ENCODE peak calls at places on chromosomes 6 and 20, in five cellular contexts. One of them, this sample, is unnamed.

GRCh38 chr6:13877116-13877515 is 47.6 kb upstream of the RNF182 start:
- DNase-seq in neuronal stem cell: no peak
- DNase-seq in adipocyte: peak; percentile 38
- DNase-seq in left ventricle myocardium inferior: no peak
- DNase-seq in cardiac muscle cell: peak; percentile 8
- DNase-seq in this sample: no peak

GRCh38 chr6:12022903-12023522 is 10.9 kb downstream of the HIVEP1 start:
- DNase-seq in neuronal stem cell: no peak
- DNase-seq in adipocyte: no peak
- DNase-seq in left ventricle myocardium inferior: no peak
- DNase-seq in cardiac muscle cell: no peak
- DNase-seq in this sample: no peak

GRCh38 chr20:4084721-4085120 is 69.4 kb upstream of the RNF24 start:
- DNase-seq in neuronal stem cell: no peak
- DNase-seq in adipocyte: no peak
- DNase-seq in left ventricle myocardium inferior: no peak
- DNase-seq in cardiac muscle cell: no peak
- DNase-seq in this sample: no peak

GRCh38 chr20:46388201-46388836 is 18.1 kb downstream of the ELMO2 start:
- DNase-seq in neuronal stem cell: no peak
- DNase-seq in adipocyte: no peak
- DNase-seq in left ventricle myocardium inferior: no peak
- DNase-seq in cardiac muscle cell: no peak
- DNase-seq in this sample: no peak

GRCh38 chr6:109896333-109896732 is 81.8 kb upstream of the GPR6 start:
- DNase-seq in neuronal stem cell: no peak
- DNase-seq in adipocyte: peak; percentile 26
- DNase-seq in left ventricle myocardium inferior: no peak
- DNase-seq in cardiac muscle cell: no peak
- DNase-seq in this sample: no peak

GRCh38 chr20:51410586-51411325 is 131.8 kb downstream of the NFATC2 start:
- DNase-seq in neuronal stem cell: no peak
- DNase-seq in adipocyte: no peak
- DNase-seq in left ventricle myocardium inferior: no peak
- DNase-seq in cardiac muscle cell: no peak
- DNase-seq in this sample: no peak

GRCh38 chr6:17492350-17492749 is 99.0 kb downstream of the CAP2 start:
- DNase-seq in neuronal stem cell: no peak
- DNase-seq in adipocyte: no peak
- DNase-seq in left ventricle myocardium inferior: no peak
- DNase-seq in cardiac muscle cell: no peak
- DNase-seq in this sample: no peak

GRCh38 chr6:31383149-31383548 is 20.2 kb upstream of the MICA start:
- DNase-seq in neuronal stem cell: no peak
- DNase-seq in adipocyte: no peak
- DNase-seq in left ventricle myocardium inferior: no peak
- DNase-seq in cardiac muscle cell: no peak
- DNase-seq in this sample: no peak

GRCh38 chr6:330948-331347 is 38.7 kb downstream of the DUSP22 start:
- DNase-seq in neuronal stem cell: no peak
- DNase-seq in adipocyte: no peak
- DNase-seq in left ventricle myocardium inferior: no peak
- DNase-seq in cardiac muscle cell: no peak
- DNase-seq in this sample: no peak

GRCh38 chr6:333379-334002 is 41.2 kb downstream of the DUSP22 start:
- DNase-seq in neuronal stem cell: no peak
- DNase-seq in adipocyte: no peak
- DNase-seq in left ventricle myocardium inferior: no peak
- DNase-seq in cardiac muscle cell: no peak
- DNase-seq in this sample: no peak

GRCh38 chr6:332671-333070 is 40.4 kb downstream of the DUSP22 start:
- DNase-seq in neuronal stem cell: no peak
- DNase-seq in adipocyte: peak; percentile 44
- DNase-seq in left ventricle myocardium inferior: no peak
- DNase-seq in cardiac muscle cell: peak; percentile 83
- DNase-seq in this sample: no peak

GRCh38 chr6:329888-330691 is 37.8 kb downstream of the DUSP22 start:
- DNase-seq in neuronal stem cell: no peak
- DNase-seq in adipocyte: no peak
- DNase-seq in left ventricle myocardium inferior: peak; percentile 16
- DNase-seq in cardiac muscle cell: peak; percentile 33
- DNase-seq in this sample: no peak

GRCh38 chr6:331622-332521 is 39.6 kb downstream of the DUSP22 start:
- DNase-seq in neuronal stem cell: no peak
- DNase-seq in adipocyte: no peak
- DNase-seq in left ventricle myocardium inferior: no peak
- DNase-seq in cardiac muscle cell: no peak
- DNase-seq in this sample: peak; percentile 47
- H3K9me3 ChIP-seq in neuronal stem cell: peaks cover 21% of the 10 kb centered on the region
- H3K9me3 ChIP-seq in adipocyte: no peaks in the 10 kb centered on the region
- H3K9me3 ChIP-seq in left ventricle myocardium inferior: no peaks in the 10 kb centered on the region
- H3K9me3 ChIP-seq in cardiac muscle cell: no peaks in the 10 kb centered on the region
- H3K9me3 ChIP-seq in this sample: no peaks in the 10 kb centered on the region

DNA sequence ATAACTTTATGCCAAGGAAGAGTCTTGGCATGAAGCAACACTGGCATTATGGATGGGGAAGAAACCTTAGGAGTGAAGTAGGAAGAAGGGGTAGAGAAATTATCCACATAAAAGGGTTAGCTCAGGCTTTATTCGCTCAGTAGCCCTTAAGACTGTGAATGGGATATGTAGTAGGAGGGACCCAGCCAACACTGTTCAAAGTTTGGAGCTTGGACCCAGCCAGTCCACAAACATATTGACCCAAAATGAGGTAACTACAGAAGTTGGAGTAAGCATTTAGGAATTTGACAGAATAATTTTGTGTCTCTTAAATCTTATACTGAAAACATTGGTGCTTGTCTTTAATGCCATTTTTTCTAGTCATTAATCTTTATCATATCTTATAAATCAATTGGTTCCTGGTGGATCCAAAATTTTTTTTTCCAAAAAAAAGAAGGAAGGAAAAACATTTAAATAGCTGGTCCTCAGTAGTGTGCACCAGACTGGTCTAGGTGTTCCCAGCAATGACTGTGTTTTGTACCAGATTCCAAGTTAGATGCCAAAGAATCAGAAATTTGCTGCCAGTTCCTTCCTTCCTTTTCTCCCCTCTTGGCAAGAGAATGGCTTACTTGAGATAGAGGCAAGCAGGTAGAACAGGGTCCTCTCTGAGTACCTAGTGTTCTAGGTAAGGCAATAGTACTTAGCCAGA is 451.8 kb upstream of the SOX4 start:
- DNase-seq in neuronal stem cell: no peak
- DNase-seq in adipocyte: no peak
- DNase-seq in left ventricle myocardium inferior: no peak
- DNase-seq in cardiac muscle cell: no peak
- DNase-seq in this sample: no peak
- H3K4me3 ChIP-seq in neuronal stem cell: no peak overlapping the region
- H3K4me3 ChIP-seq in adipocyte: no peak overlapping the region
- H3K4me3 ChIP-seq in left ventricle myocardium inferior: no peak overlapping the region
- H3K4me3 ChIP-seq in cardiac muscle cell: no peak overlapping the region
- H3K4me3 ChIP-seq in this sample: no peak overlapping the region

DNA sequence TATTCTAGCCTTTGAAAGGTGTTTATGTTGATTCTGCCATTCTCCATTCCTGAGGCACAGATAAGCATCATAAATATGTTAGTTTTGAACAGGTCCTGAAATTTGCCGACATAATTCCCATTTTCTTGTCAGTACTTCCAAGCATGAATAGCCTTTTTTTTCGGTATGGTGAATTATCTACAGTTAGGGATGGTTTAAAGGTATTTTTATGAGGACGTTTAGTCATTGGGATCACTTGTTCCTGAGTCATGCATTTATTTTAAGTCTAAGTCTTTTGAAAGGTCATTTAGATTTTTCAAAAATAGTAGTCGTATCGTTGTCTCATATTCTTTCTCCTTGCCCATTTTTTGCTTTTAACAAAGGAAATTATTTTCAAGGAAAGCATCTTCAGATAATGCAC is 98.7 kb downstream of the PHACTR3 start:
- DNase-seq in neuronal stem cell: no peak
- DNase-seq in adipocyte: no peak
- DNase-seq in left ventricle myocardium inferior: no peak
- DNase-seq in cardiac muscle cell: no peak
- DNase-seq in this sample: no peak
- H3K9me3 ChIP-seq in neuronal stem cell: peaks cover 9% of the 10 kb centered on the region
- H3K9me3 ChIP-seq in adipocyte: no peaks in the 10 kb centered on the region
- H3K9me3 ChIP-seq in left ventricle myocardium inferior: no peaks in the 10 kb centered on the region
- H3K9me3 ChIP-seq in cardiac muscle cell: no peaks in the 10 kb centered on the region
- H3K9me3 ChIP-seq in this sample: peaks cover 3% of the 10 kb centered on the region

DNA sequence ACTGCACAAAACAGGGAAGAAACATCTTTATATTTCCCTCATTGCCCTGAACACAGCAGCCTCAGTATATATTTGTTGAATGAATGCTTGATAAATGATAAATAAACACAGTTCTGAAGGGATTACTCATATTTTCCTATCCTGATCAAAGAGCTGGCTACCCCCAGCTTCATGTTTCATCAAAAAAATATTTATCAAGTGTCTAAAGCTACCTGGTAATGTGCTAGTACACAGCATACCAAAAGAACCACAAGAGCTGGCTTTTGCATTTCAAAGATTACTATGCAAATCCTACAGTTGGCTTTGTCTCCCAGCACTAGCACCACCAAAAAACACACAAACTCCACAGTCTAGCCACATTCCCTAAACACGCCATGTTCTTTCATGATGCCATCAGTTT is 130.0 kb downstream of the BTBD9 start:
- DNase-seq in neuronal stem cell: no peak
- DNase-seq in adipocyte: peak; percentile 58
- DNase-seq in left ventricle myocardium inferior: no peak
- DNase-seq in cardiac muscle cell: peak; percentile 46
- DNase-seq in this sample: no peak
- H3K4me3 ChIP-seq in neuronal stem cell: no peak overlapping the region
- H3K4me3 ChIP-seq in adipocyte: no peak overlapping the region
- H3K4me3 ChIP-seq in left ventricle myocardium inferior: no peak overlapping the region
- H3K4me3 ChIP-seq in cardiac muscle cell: no peak overlapping the region
- H3K4me3 ChIP-seq in this sample: no peak overlapping the region

DNA sequence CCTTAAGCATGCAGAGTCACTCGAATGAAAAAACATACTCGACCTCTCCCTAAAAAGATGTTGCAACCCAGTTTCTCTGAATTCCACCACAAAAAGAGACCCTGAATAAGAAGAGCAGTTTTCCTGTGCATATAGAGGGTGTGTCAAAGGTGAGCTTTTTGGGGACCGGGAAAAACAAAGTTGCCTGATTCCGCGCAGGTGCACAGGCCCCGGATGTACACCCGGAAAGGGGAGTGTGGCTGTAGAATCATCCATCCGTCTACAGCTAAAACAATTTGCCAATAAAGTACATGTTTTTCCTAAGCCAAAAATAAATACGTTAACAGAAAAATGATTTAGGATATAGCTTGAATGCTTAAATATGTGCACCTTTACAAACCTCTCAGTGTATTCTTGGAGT is 41.2 kb upstream of the IRF4 start:
- DNase-seq in neuronal stem cell: no peak
- DNase-seq in adipocyte: no peak
- DNase-seq in left ventricle myocardium inferior: no peak
- DNase-seq in cardiac muscle cell: no peak
- DNase-seq in this sample: no peak
- H3K9me3 ChIP-seq in neuronal stem cell: peaks cover 39% of the 10 kb centered on the region
- H3K9me3 ChIP-seq in adipocyte: no peaks in the 10 kb centered on the region
- H3K9me3 ChIP-seq in left ventricle myocardium inferior: no peaks in the 10 kb centered on the region
- H3K9me3 ChIP-seq in cardiac muscle cell: peaks cover 2% of the 10 kb centered on the region
- H3K9me3 ChIP-seq in this sample: no peaks in the 10 kb centered on the region

GRCh38 chr20:64057628-64058498 is 5.1 kb upstream of the TCEA2 start:
- DNase-seq in neuronal stem cell: no peak
- DNase-seq in adipocyte: peak; percentile 85
- DNase-seq in left ventricle myocardium inferior: peak; percentile 75
- DNase-seq in cardiac muscle cell: peak; percentile 72
- DNase-seq in this sample: peak; percentile 91
- H3K4me3 ChIP-seq in neuronal stem cell: no peak overlapping the region
- H3K4me3 ChIP-seq in adipocyte: no peak overlapping the region
- H3K4me3 ChIP-seq in left ventricle myocardium inferior: peak overlapping the region; percentile 56
- H3K4me3 ChIP-seq in cardiac muscle cell: no peak overlapping the region
- H3K4me3 ChIP-seq in this sample: no peak overlapping the region

DNA sequence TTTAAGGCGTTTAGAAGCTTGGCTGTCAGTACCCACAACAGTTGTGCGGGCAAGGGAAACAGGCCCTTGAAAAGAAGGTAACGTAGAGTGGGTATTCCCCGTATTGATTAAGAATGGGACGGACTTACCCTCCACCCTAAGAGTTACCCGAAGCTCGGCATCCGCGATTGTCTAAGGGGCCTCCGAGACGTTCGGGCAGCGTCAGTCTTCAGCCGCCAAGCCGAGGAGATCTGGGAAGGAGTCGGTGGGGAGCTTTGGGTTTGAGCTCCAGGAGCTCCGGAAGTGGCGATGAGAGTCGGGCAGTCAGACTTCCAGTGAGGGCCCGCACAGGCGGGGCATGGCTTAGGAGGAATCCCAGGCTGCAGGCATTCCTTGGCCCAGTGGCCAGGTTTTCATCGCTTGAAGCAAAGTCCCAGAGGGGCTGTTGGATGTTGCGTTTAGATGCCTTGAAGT is 748.2 kb upstream of the ADGRB3 start:
- DNase-seq in neuronal stem cell: no peak
- DNase-seq in adipocyte: no peak
- DNase-seq in left ventricle myocardium inferior: no peak
- DNase-seq in cardiac muscle cell: no peak
- DNase-seq in this sample: no peak
- H3K9me3 ChIP-seq in neuronal stem cell: no peaks in the 10 kb centered on the region
- H3K9me3 ChIP-seq in adipocyte: peaks cover 3% of the 10 kb centered on the region
- H3K9me3 ChIP-seq in left ventricle myocardium inferior: peaks cover 22% of the 10 kb centered on the region
- H3K9me3 ChIP-seq in cardiac muscle cell: no peaks in the 10 kb centered on the region
- H3K9me3 ChIP-seq in this sample: no peaks in the 10 kb centered on the region

GRCh38 chr6:158284340-158285210 is 27.7 kb upstream of the TULP4 start:
- DNase-seq in neuronal stem cell: peak; percentile 15
- DNase-seq in adipocyte: peak; percentile 81
- DNase-seq in left ventricle myocardium inferior: no peak
- DNase-seq in cardiac muscle cell: peak; percentile 85
- DNase-seq in this sample: no peak
- H3K4me3 ChIP-seq in neuronal stem cell: no peak overlapping the region
- H3K4me3 ChIP-seq in adipocyte: no peak overlapping the region
- H3K4me3 ChIP-seq in left ventricle myocardium inferior: peak overlapping the region; percentile 12
- H3K4me3 ChIP-seq in cardiac muscle cell: no peak overlapping the region
- H3K4me3 ChIP-seq in this sample: no peak overlapping the region